ENCODE peak calls at places on chromosomes 16 and 17, in seven cellular contexts. X, G, Z, Y, V, A and L are unnamed samples.

GRCh38 chr16:56932588-56933265 is 785 bp downstream of the HERPUD1 start:
- DNase-seq in Z (peak; percentile 86), X (peak; percentile 82), Y (peak; percentile 94), V (no peak), G (peak; percentile 87), A (peak; percentile 44), L (no peak)

GRCh38 chr16:47565454-47565853 is 104.3 kb downstream of the PHKB start:
- DNase-seq in X (no peak), A (no peak), Y (no peak), Z (peak; percentile 73), V (peak; percentile 38), G (peak; percentile 82), L (no peak)

GRCh38 chr16:35194681-35195080 is 1735.3 kb downstream of the TP53TG3F start:
- DNase-seq in A (no peak), X (no peak), V (no peak), Z (no peak), Y (no peak), G (no peak), L (no peak)

GRCh38 chr17:42980274-42980765 is at the start of gene RUNDC1:
- DNase-seq in V (no peak), A (no peak), G (peak; percentile 82), Z (peak; percentile 96), X (peak; percentile 92), Y (peak; percentile 98), L (no peak)

GRCh38 chr16:56600398-56600999 is 7.9 kb upstream of the MT2A start:
- DNase-seq in Z (no peak), X (no peak), A (no peak), G (peak; percentile 64), V (no peak), Y (no peak), L (no peak)

GRCh38 chr17:78510141-78510935 is 66.9 kb downstream of the DNAH17 start:
- DNase-seq in Z (no peak), G (no peak), A (no peak), Y (peak; percentile 41), X (no peak), V (no peak), L (no peak)

GRCh38 chr17:78019367-78019975 is 61.0 kb downstream of the TNRC6C start:
- DNase-seq in Y (no peak), A (no peak), V (no peak), G (peak; percentile 65), Z (no peak), X (no peak), L (no peak)

GRCh38 chr16:68368602-68368944 is 57.8 kb downstream of the PRMT7 start:
- DNase-seq in A (no peak), G (no peak), V (no peak), Y (no peak), Z (no peak), X (no peak), L (no peak)

GRCh38 chr17:58323420-58324408 is 4.9 kb downstream of the TSPOAP1 start:
- DNase-seq in Z (no peak), G (no peak), A (no peak), Y (peak; percentile 68), X (no peak), V (no peak), L (no peak)

GRCh38 chr16:79809376-79809775 is 208.8 kb upstream of the MAF start:
- DNase-seq in X (no peak), V (no peak), Y (no peak), Z (no peak), G (no peak), A (no peak), L (no peak)

GRCh38 chr16:20850981-20851380 is 44.7 kb downstream of the REXO5 start:
- DNase-seq in G (peak; percentile 32), V (no peak), X (no peak), A (no peak), Z (no peak), Y (no peak), L (no peak)

GRCh38 chr16:1610841-1611653 is 825 bp downstream of the IFT140 start:
- DNase-seq in X (no peak), Z (no peak), G (no peak), Y (no peak), V (peak; percentile 21), A (no peak), L (no peak)

GRCh38 chr17:17847726-17848125 is 10.9 kb upstream of the SREBF1 start:
- DNase-seq in X (no peak), Y (no peak), G (no peak), A (no peak), Z (no peak), V (no peak), L (no peak)

GRCh38 chr17:1239210-1239609 is 31.0 kb upstream of the BHLHA9 start:
- DNase-seq in Y (no peak), X (no peak), A (peak; percentile 84), G (peak; percentile 90), V (no peak), Z (no peak), L (no peak)

GRCh38 chr16:50498756-50499155 is 49.4 kb upstream of the NKD1 start:
- DNase-seq in A (no peak), G (peak; percentile 2), X (no peak), V (no peak), Z (peak; percentile 86), Y (no peak), L (no peak)

GRCh38 chr16:16109453-16110110 is 113.7 kb downstream of the ABCC6 start:
- DNase-seq in A (no peak), X (no peak), Y (no peak), V (no peak), Z (no peak), G (no peak), L (no peak)

GRCh38 chr16:16113076-16113475 is 110.2 kb downstream of the ABCC6 start:
- DNase-seq in X (no peak), Y (no peak), Z (no peak), G (no peak), A (no peak), V (no peak), L (no peak)

GRCh38 chr16:16111639-16112038 is 111.7 kb downstream of the ABCC6 start:
- DNase-seq in V (no peak), G (no peak), A (no peak), Z (no peak), Y (no peak), X (no peak), L (no peak)

GRCh38 chr16:16110111-16110490 is 113.2 kb downstream of the ABCC6 start:
- DNase-seq in X (no peak), Y (no peak), A (no peak), V (no peak), G (no peak), Z (no peak), L (no peak)

GRCh38 chr16:16112450-16113053 is 110.7 kb downstream of the ABCC6 start:
- DNase-seq in X (no peak), V (no peak), Z (no peak), G (no peak), Y (no peak), A (no peak), L (no peak)
- H3K4me3 ChIP-seq in X (no peak overlapping the region), V (no peak overlapping the region), Z (no peak overlapping the region), G (no peak overlapping the region), Y (no peak overlapping the region), A (no peak overlapping the region), L (no peak overlapping the region)

GRCh38 chr17:81221371-81221841 is 1.4 kb downstream of the CEP131 start:
- DNase-seq in V (no peak), X (no peak), G (no peak), Y (no peak), A (no peak), Z (no peak), L (no peak)
- H3K4me3 ChIP-seq in V (peak overlapping the region; percentile 83), X (no peak overlapping the region), G (peak overlapping the region; percentile 69), Y (peak overlapping the region; percentile 86), A (no peak overlapping the region), Z (peak overlapping the region; percentile 87), L (peak overlapping the region; percentile 73)

DNA sequence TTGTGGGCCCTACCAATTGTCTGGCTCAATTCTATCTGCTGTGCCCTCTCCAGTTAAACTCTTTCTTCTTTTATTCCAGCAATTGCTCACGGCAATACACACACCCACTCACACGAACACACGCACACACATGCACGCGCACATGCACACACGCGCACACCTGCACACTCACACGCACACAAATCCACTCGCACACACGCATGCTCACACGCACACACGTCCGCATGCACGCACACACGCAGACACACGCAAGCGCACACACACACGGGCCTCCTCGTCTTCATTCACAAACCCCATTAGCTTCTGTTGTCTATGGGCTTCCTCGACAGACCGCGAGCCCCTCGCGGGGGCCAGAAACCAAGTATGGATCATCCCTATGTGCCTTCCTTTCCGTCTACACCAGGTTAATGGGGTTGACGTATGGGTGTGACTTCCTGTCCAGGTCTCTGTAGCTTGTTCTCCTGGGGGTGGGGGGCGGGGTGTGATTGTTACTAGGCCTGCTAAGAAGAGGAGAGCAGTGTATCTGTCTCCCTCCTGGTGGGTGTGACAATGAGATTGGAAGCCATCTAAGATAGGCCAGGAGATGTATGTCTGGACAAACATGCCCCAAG is 717 bp upstream of the CTF1 start:
- DNase-seq in Y (peak; percentile 79), V (no peak), A (no peak), Z (no peak), G (peak; percentile 15), X (peak; percentile 64), L (no peak)
- H3K4me3 ChIP-seq in Y (peak overlapping the region; percentile 71), V (peak overlapping the region; percentile 57), A (peak overlapping the region; percentile 59), Z (peak overlapping the region; percentile 73), G (peak overlapping the region; percentile 61), X (peak overlapping the region; percentile 60), L (no peak overlapping the region)

DNA sequence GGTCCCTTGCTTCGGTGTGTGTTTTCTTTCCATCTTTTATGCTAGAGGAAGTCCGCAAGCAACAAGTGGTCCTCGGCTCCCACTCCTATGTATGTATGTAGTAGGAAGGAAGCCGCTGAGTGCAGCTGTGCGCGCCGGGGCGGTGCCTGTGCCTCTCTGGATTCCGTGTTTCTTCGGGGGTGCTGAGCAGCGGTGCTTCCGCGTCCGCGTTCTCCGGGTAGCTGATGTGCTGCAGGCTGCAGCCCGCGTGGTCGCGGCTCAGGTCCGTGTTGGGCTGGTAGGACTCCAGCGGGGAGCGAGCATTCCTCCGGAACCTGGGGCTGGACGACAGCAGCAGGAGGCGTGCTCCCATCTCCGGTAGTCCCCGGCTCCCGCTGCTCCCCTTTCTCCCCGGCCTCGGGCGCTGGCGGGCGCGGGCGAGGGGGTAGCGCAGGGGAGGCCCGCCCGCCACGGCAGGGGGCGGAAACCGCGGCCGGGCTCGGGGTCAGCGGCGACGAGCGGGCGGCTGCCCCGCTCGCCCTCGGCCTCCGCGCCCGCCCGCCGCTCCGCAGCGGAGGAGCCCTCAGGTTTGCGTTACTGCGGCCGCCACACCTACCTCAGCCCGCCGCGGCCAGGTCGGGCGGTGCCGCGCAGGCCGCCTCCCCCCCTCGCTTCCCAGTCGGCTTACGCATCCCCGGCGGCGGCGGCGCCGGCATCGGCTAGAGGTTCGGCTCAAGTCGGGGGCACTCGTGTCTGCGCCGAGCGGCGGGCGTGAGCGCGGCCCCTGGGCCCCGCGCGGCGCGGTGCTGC is 503 bp downstream of the C17orf67 start:
- DNase-seq in A (peak; percentile 3), G (peak; percentile 57), V (no peak), X (peak; percentile 72), Z (peak; percentile 78), Y (peak; percentile 95), L (no peak)
- H3K4me3 ChIP-seq in A (peak overlapping the region; percentile 60), G (peak overlapping the region; percentile 66), V (peak overlapping the region; percentile 70), X (peak overlapping the region; percentile 77), Z (peak overlapping the region; percentile 91), Y (peak overlapping the region; percentile 97), L (peak overlapping the region; percentile 85)